ENCODE peak calls at places on chromosomes 4 and X, in ten cellular contexts. S is CD8-positive, alpha-beta T cell; Y is breast epithelium; X is CD4-positive, CD25-positive, alpha-beta regulatory T cell; F is tibial artery; O is uterus; M is lung; Z is K562; I is H9; H is IMR-90. T is an unnamed sample. For H3K9me3, the result is how much of the 10 kb centered on the place peaks cover.

GRCh38 chr4:132123870-132124623 is 1025.0 kb upstream of the PCDH10 start:
- DNase-seq in S (no peak), Y (no peak), X (no peak), F (no peak), O (no peak), M (no peak), Z (peak), I (peak), H (peak), T (peak)

GRCh38 chr4:184476660-184477059 is 2.3 kb upstream of the IRF2 start:
- DNase-seq in S (peak), Y (no peak), X (peak), F (no peak), O (no peak), M (no peak), Z (peak), I (no peak), H (no peak), T (no peak)

GRCh38 chr4:81215219-81215892 is at the start of gene PRKG2:
- DNase-seq in S (no peak), Y (no peak), X (no peak), F (no peak), O (no peak), M (peak), Z (no peak), I (peak), H (no peak), T (peak)

GRCh38 chr4:101967697-101968346 is 177.3 kb downstream of the BANK1 start:
- DNase-seq in S (no peak), Y (no peak), X (no peak), F (no peak), O (no peak), M (no peak), Z (no peak), I (no peak), H (no peak), T (no peak)

GRCh38 chrX:21374163-21374993 is at the start of gene CNKSR2:
- DNase-seq in S (peak), Y (peak), X (peak), F (peak), O (peak), M (no peak), Z (no peak), I (peak), H (peak), T (peak)

GRCh38 chr4:128540122-128540521 is 252.5 kb upstream of the PGRMC2 start:
- DNase-seq in S (no peak), Y (no peak), X (no peak), F (no peak), O (no peak), M (no peak), Z (no peak), I (no peak), H (no peak), T (no peak)

GRCh38 chr4:2281575-2282343 is 19.9 kb upstream of the MXD4 start:
- DNase-seq in S (peak), Y (no peak), X (peak), F (no peak), O (no peak), M (no peak), Z (no peak), I (no peak), H (no peak), T (peak)

GRCh38 chr4:8247047-8247930 is 22.3 kb upstream of the HTRA3 start:
- DNase-seq in S (no peak), Y (no peak), X (no peak), F (no peak), O (no peak), M (peak), Z (no peak), I (no peak), H (no peak), T (no peak)

DNA sequence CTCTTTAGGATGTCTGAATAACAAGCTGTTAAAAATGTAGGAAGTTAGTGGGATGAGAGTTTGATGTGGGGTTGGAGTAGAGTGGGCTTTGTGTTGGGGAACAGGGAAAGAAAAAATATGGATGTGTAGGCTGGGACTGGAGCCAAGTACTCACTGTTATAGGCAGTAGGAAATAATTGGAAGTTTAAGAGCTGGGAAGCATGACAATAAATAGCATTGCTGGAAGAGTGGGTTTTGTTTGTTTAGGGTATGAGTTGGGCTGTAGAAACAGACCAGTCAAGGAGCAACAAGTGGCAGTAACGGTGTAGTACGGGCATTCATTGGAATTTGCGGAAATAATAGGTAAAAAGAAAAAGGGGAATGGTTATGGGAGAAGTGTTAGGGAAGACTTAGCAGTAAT is 81.6 kb downstream of the KDM6A start:
- DNase-seq in S (no peak), Y (no peak), X (no peak), F (no peak), O (no peak), M (no peak), Z (no peak), I (no peak), H (no peak), T (no peak)
- H3K9me3 ChIP-seq in S (under half), Y (under half), X (under half), F (under half), O (under half), M (under half), Z (under half), I (under half), H (under half), T (under half)

GRCh38 chr4:58111818-58112217 is 1001.6 kb upstream of the IGFBP7 start:
- DNase-seq in S (no peak), Y (no peak), X (no peak), F (no peak), O (no peak), M (no peak), Z (no peak), I (no peak), H (no peak), T (no peak)
- H3K9me3 ChIP-seq in S (under half), Y (under half), X (under half), F (under half), O (under half), M (under half), Z (under half), I (under half), H (under half), T (under half)

GRCh38 chr4:422587-422986 is 76.4 kb downstream of the ZNF721 start:
- DNase-seq in S (no peak), Y (no peak), X (no peak), F (no peak), O (no peak), M (no peak), Z (no peak), I (no peak), H (no peak), T (no peak)
- H3K9me3 ChIP-seq in S (half or more), Y (half or more), X (half or more), F (half or more), O (half or more), M (under half), Z (under half), I (half or more), H (half or more), T (under half)

DNA sequence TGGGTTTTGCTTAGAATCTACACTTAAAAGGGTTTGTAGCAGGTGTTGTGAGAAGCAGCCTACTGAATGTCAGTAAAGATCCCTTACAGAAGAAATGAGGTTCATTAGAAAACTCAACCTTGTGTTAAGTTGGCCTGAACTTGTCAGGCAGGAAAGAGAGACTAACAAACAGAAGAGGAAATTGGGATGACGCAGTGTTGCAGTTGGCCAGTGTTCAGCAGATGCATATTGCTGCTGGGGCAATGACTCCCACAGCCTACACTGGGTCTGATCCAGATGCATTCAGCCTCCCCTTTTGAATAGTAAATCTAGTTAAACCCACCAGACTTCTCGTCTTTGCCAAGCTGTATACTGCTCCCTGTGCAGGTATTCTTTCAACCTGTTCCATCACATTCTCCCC is 409.4 kb downstream of the UBE2NL start:
- DNase-seq in S (no peak), Y (no peak), X (no peak), F (no peak), O (no peak), M (no peak), Z (no peak), I (no peak), H (no peak), T (no peak)
- H3K9me3 ChIP-seq in S (under half), Y (under half), X (under half), F (under half), O (under half), M (under half), Z (under half), I (under half), H (under half), T (under half)

DNA sequence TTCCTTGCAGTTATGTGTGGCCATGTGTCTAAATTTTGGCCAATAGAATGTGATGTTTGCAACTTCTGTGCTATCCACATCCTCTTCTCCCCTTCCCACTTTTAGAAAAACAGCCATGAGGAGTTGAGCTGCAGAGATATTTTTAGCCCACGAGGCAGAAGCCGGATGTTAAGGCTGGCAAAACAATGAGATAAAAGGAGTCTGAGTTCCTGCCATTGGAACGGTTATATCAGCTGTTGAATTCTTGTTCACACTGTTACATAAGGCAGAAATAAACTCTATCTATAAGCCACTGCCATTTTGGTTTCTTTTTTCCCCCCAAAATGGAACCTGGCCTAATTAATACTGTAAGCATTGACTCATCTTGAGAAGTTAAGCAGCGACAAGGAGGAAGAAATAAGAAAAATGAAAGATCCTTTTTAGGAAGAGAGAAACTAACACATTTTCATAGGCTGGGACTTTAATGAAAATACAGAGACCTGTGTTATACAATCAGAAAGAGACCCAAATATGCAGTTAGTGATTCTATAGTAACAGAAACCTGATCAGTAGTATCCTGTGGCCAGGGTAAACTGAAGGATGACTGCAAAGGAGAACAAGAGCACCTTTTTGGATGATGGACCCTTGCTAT is 200.5 kb downstream of the INPP4B start:
- DNase-seq in S (no peak), Y (no peak), X (peak), F (no peak), O (no peak), M (no peak), Z (no peak), I (no peak), H (no peak), T (no peak)
- H3K9me3 ChIP-seq in S (under half), Y (under half), X (under half), F (under half), O (under half), M (under half), Z (under half), I (under half), H (under half), T (under half)

GRCh38 chr4:58209576-58209975 is 1099.4 kb upstream of the IGFBP7 start:
- DNase-seq in S (no peak), Y (no peak), X (no peak), F (no peak), O (no peak), M (no peak), Z (no peak), I (no peak), H (no peak), T (no peak)
- H3K9me3 ChIP-seq in S (under half), Y (under half), X (under half), F (under half), O (under half), M (under half), Z (under half), I (under half), H (under half), T (under half)

DNA sequence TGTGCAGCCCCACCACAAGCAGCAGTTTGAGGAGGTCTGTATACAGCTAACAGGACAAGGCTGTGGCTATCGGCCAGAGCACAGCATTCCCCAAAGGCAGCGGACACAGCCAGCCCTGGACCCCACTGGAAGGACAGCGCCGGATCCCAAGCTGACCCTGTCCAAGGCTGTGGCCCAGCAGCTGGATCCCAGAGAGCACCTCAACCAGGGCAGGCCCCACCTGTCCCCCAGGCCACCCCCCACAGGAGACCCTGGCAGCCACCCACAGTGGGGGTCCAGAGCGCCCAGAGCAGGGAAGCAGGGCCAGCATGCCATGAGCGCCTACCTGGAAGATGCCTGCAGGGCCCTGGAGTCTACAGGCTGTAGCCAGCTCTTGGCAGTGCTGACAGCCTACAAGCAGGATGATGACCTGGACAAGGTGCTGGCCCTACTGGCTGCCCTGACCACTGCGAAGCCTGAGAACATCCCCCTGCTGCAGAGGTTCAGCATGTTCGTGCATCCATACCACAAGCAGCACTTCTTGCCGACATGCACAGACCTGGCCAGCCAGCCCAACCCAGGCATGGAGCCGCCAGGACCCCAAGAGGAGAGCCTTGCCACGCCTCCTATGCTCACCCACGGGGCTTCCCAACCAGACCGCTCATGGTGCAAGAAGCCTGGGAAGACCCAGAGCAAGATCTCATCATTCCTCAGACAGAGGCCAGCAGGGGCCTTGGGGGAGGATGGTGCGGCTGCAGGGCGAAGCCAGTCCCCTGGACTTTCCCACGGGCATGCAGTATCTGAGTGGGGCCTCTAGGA is 62.0 kb downstream of the ALPK1 start:
- DNase-seq in S (no peak), Y (no peak), X (no peak), F (peak), O (no peak), M (no peak), Z (no peak), I (peak), H (no peak), T (no peak)
- H3K9me3 ChIP-seq in S (under half), Y (under half), X (under half), F (under half), O (under half), M (under half), Z (under half), I (under half), H (under half), T (under half)